ENCODE peak calls at places on chromosomes 6 and 20, in eight cellular contexts. One of them, this sample, is unnamed.

GRCh38 chr6:32105433-32105832 is 3.7 kb downstream of the TNXB start:
- DNase-seq in NCI-H524 treated with DMSO at 0.1 percent for 48 hours: no peak
- DNase-seq in T-helper 22 cell: no peak
- DNase-seq in vagina: no peak
- DNase-seq in sciatic nerve: no peak
- DNase-seq in amygdala: no peak
- DNase-seq in effector CD4-positive, alpha-beta T cell: no peak
- DNase-seq in anterior cingulate cortex: no peak
- DNase-seq in this sample: no peak

GRCh38 chr6:47144306-47144705 is 102.2 kb upstream of the ADGRF1 start:
- DNase-seq in anterior cingulate cortex: no peak
- DNase-seq in T-helper 22 cell: no peak
- DNase-seq in amygdala: no peak
- DNase-seq in sciatic nerve: no peak
- DNase-seq in effector CD4-positive, alpha-beta T cell: no peak
- DNase-seq in NCI-H524 treated with DMSO at 0.1 percent for 48 hours: no peak
- DNase-seq in vagina: no peak
- DNase-seq in this sample: no peak

GRCh38 chr6:137217801-137218472 is 1.2 kb downstream of the IFNGR1 start:
- DNase-seq in amygdala: no peak
- DNase-seq in anterior cingulate cortex: no peak
- DNase-seq in effector CD4-positive, alpha-beta T cell: no peak
- DNase-seq in T-helper 22 cell: no peak
- DNase-seq in sciatic nerve: no peak
- DNase-seq in NCI-H524 treated with DMSO at 0.1 percent for 48 hours: no peak
- DNase-seq in vagina: no peak
- DNase-seq in this sample: no peak

GRCh38 chr6:90035047-90035678 is 140.9 kb downstream of the GJA10 start:
- DNase-seq in vagina: no peak
- DNase-seq in NCI-H524 treated with DMSO at 0.1 percent for 48 hours: no peak
- DNase-seq in effector CD4-positive, alpha-beta T cell: no peak
- DNase-seq in T-helper 22 cell: no peak
- DNase-seq in sciatic nerve: no peak
- DNase-seq in amygdala: no peak
- DNase-seq in anterior cingulate cortex: no peak
- DNase-seq in this sample: no peak

GRCh38 chr20:20265210-20265609 is 102.7 kb upstream of the INSM1 start:
- DNase-seq in vagina: no peak
- DNase-seq in effector CD4-positive, alpha-beta T cell: no peak
- DNase-seq in NCI-H524 treated with DMSO at 0.1 percent for 48 hours: no peak
- DNase-seq in T-helper 22 cell: no peak
- DNase-seq in sciatic nerve: no peak
- DNase-seq in amygdala: no peak
- DNase-seq in anterior cingulate cortex: no peak
- DNase-seq in this sample: no peak

GRCh38 chr20:47352332-47353223 is 3.9 kb downstream of the ZMYND8 start:
- DNase-seq in vagina: no peak
- DNase-seq in amygdala: no peak
- DNase-seq in sciatic nerve: peak
- DNase-seq in anterior cingulate cortex: peak
- DNase-seq in effector CD4-positive, alpha-beta T cell: no peak
- DNase-seq in NCI-H524 treated with DMSO at 0.1 percent for 48 hours: no peak
- DNase-seq in T-helper 22 cell: no peak
- DNase-seq in this sample: no peak

GRCh38 chr20:53972179-53972578 is 98.2 kb downstream of the BCAS1 start:
- DNase-seq in anterior cingulate cortex: no peak
- DNase-seq in T-helper 22 cell: no peak
- DNase-seq in vagina: no peak
- DNase-seq in amygdala: no peak
- DNase-seq in NCI-H524 treated with DMSO at 0.1 percent for 48 hours: no peak
- DNase-seq in effector CD4-positive, alpha-beta T cell: no peak
- DNase-seq in sciatic nerve: no peak
- DNase-seq in this sample: no peak

GRCh38 chr6:87945966-87946365 is 101.7 kb upstream of the SPACA1 start:
- DNase-seq in effector CD4-positive, alpha-beta T cell: no peak
- DNase-seq in T-helper 22 cell: no peak
- DNase-seq in sciatic nerve: no peak
- DNase-seq in NCI-H524 treated with DMSO at 0.1 percent for 48 hours: no peak
- DNase-seq in vagina: no peak
- DNase-seq in amygdala: no peak
- DNase-seq in anterior cingulate cortex: no peak
- DNase-seq in this sample: no peak

GRCh38 chr6:155493026-155493693 is 37.5 kb upstream of the NOX3 start:
- DNase-seq in sciatic nerve: no peak
- DNase-seq in T-helper 22 cell: no peak
- DNase-seq in anterior cingulate cortex: no peak
- DNase-seq in amygdala: no peak
- DNase-seq in effector CD4-positive, alpha-beta T cell: no peak
- DNase-seq in NCI-H524 treated with DMSO at 0.1 percent for 48 hours: no peak
- DNase-seq in vagina: no peak
- DNase-seq in this sample: no peak

GRCh38 chr6:154001494-154002285 is 37.4 kb upstream of the OPRM1 start:
- DNase-seq in T-helper 22 cell: no peak
- DNase-seq in amygdala: no peak
- DNase-seq in effector CD4-positive, alpha-beta T cell: no peak
- DNase-seq in vagina: no peak
- DNase-seq in anterior cingulate cortex: no peak
- DNase-seq in sciatic nerve: no peak
- DNase-seq in NCI-H524 treated with DMSO at 0.1 percent for 48 hours: no peak
- DNase-seq in this sample: no peak

GRCh38 chr6:133779916-133780315 is 109.0 kb upstream of the TCF21 start:
- DNase-seq in NCI-H524 treated with DMSO at 0.1 percent for 48 hours: no peak
- DNase-seq in anterior cingulate cortex: no peak
- DNase-seq in vagina: no peak
- DNase-seq in sciatic nerve: no peak
- DNase-seq in amygdala: no peak
- DNase-seq in effector CD4-positive, alpha-beta T cell: no peak
- DNase-seq in T-helper 22 cell: no peak
- DNase-seq in this sample: no peak

GRCh38 chr20:45341939-45342862 is 6.0 kb downstream of the SDC4 start:
- DNase-seq in amygdala: peak
- DNase-seq in T-helper 22 cell: no peak
- DNase-seq in effector CD4-positive, alpha-beta T cell: no peak
- DNase-seq in NCI-H524 treated with DMSO at 0.1 percent for 48 hours: no peak
- DNase-seq in sciatic nerve: no peak
- DNase-seq in vagina: no peak
- DNase-seq in anterior cingulate cortex: peak
- DNase-seq in this sample: no peak

GRCh38 chr6:3915076-3915791 is 66.1 kb downstream of the FAM50B start:
- DNase-seq in T-helper 22 cell: peak
- DNase-seq in NCI-H524 treated with DMSO at 0.1 percent for 48 hours: no peak
- DNase-seq in amygdala: no peak
- DNase-seq in sciatic nerve: no peak
- DNase-seq in vagina: peak
- DNase-seq in anterior cingulate cortex: no peak
- DNase-seq in effector CD4-positive, alpha-beta T cell: no peak
- DNase-seq in this sample: no peak

GRCh38 chr6:14655201-14655988 is 537.8 kb downstream of the CD83 start:
- DNase-seq in amygdala: no peak
- DNase-seq in anterior cingulate cortex: no peak
- DNase-seq in sciatic nerve: no peak
- DNase-seq in NCI-H524 treated with DMSO at 0.1 percent for 48 hours: no peak
- DNase-seq in effector CD4-positive, alpha-beta T cell: no peak
- DNase-seq in T-helper 22 cell: no peak
- DNase-seq in vagina: no peak
- DNase-seq in this sample: no peak

GRCh38 chr6:144559865-144560603 is 274.9 kb downstream of the UTRN start:
- DNase-seq in NCI-H524 treated with DMSO at 0.1 percent for 48 hours: no peak
- DNase-seq in anterior cingulate cortex: no peak
- DNase-seq in amygdala: no peak
- DNase-seq in sciatic nerve: no peak
- DNase-seq in effector CD4-positive, alpha-beta T cell: peak
- DNase-seq in T-helper 22 cell: peak
- DNase-seq in vagina: no peak
- DNase-seq in this sample: no peak

GRCh38 chr6:92329416-92329815 is 1089.9 kb downstream of the EPHA7 start:
- DNase-seq in effector CD4-positive, alpha-beta T cell: no peak
- DNase-seq in NCI-H524 treated with DMSO at 0.1 percent for 48 hours: no peak
- DNase-seq in anterior cingulate cortex: no peak
- DNase-seq in amygdala: no peak
- DNase-seq in vagina: no peak
- DNase-seq in T-helper 22 cell: no peak
- DNase-seq in sciatic nerve: no peak
- DNase-seq in this sample: no peak

GRCh38 chr20:10315138-10315537 is 96.5 kb downstream of the SNAP25 start:
- DNase-seq in amygdala: no peak
- DNase-seq in NCI-H524 treated with DMSO at 0.1 percent for 48 hours: no peak
- DNase-seq in vagina: no peak
- DNase-seq in sciatic nerve: no peak
- DNase-seq in T-helper 22 cell: no peak
- DNase-seq in anterior cingulate cortex: no peak
- DNase-seq in effector CD4-positive, alpha-beta T cell: no peak
- DNase-seq in this sample: no peak

GRCh38 chr6:29968130-29968529 is 25.8 kb downstream of the HLA-A start:
- DNase-seq in NCI-H524 treated with DMSO at 0.1 percent for 48 hours: no peak
- DNase-seq in anterior cingulate cortex: no peak
- DNase-seq in vagina: no peak
- DNase-seq in T-helper 22 cell: no peak
- DNase-seq in effector CD4-positive, alpha-beta T cell: no peak
- DNase-seq in amygdala: no peak
- DNase-seq in sciatic nerve: no peak
- DNase-seq in this sample: no peak